ENCODE peak calls at places on chromosomes 6 and 20, in six cellular contexts. L, H, F, C, Z and Q are unnamed samples.

GRCh38 chr6:51300510-51300909 is 481.8 kb downstream of the TFAP2B start:
- DNase-seq in C (no peak), H (no peak), F (no peak), Z (no peak), L (no peak), Q (no peak)

GRCh38 chr20:59010321-59010994 is 3.4 kb upstream of the CTSZ start:
- DNase-seq in L (no peak), C (no peak), F (peak; percentile 48), Z (no peak), H (no peak), Q (no peak)

GRCh38 chr6:132190815-132191175 is 210.5 kb downstream of the MOXD1 start:
- DNase-seq in F (peak; percentile 23), Z (no peak), H (peak; percentile 79), C (no peak), L (peak; percentile 88), Q (no peak)

GRCh38 chr6:35391240-35391968 is 49.0 kb downstream of the PPARD start:
- DNase-seq in F (peak; percentile 97), L (peak; percentile 94), C (no peak), H (peak; percentile 79), Z (no peak), Q (no peak)

GRCh38 chr6:137111296-137112066 is 62.0 kb downstream of the IL22RA2 start:
- DNase-seq in Z (no peak), H (no peak), L (peak; percentile 42), F (no peak), C (no peak), Q (no peak)

GRCh38 chr20:57947421-57948176 is 237.8 kb upstream of the PMEPA1 start:
- DNase-seq in F (no peak), Z (no peak), H (peak; percentile 92), C (no peak), L (no peak), Q (no peak)

GRCh38 chr20:1391640-1392442 is 1.0 kb downstream of the FKBP1A start:
- DNase-seq in H (peak; percentile 58), F (peak; percentile 64), C (peak; percentile 39), Z (no peak), L (peak; percentile 37), Q (no peak)

GRCh38 chr6:5905431-5906339 is 101.0 kb downstream of the NRN1 start:
- DNase-seq in Z (no peak), C (peak; percentile 84), F (peak; percentile 84), H (peak; percentile 81), L (peak; percentile 79), Q (no peak)

GRCh38 chr6:1641391-1641790 is 31.7 kb downstream of the FOXC1 start:
- DNase-seq in C (no peak), H (no peak), Z (no peak), L (no peak), F (peak; percentile 81), Q (no peak)

GRCh38 chr20:22827916-22828315 is 207.2 kb upstream of the SSTR4 start:
- DNase-seq in C (no peak), F (peak; percentile 23), L (no peak), H (no peak), Z (no peak), Q (no peak)

GRCh38 chr6:134787261-134787871 is 162.5 kb downstream of the ALDH8A1 start:
- DNase-seq in F (peak; percentile 73), C (no peak), H (peak; percentile 87), L (peak; percentile 81), Z (no peak), Q (no peak)

GRCh38 chr6:13924949-13925881 is at the start of gene RNF182:
- DNase-seq in H (no peak), L (no peak), C (no peak), F (no peak), Z (no peak), Q (peak; percentile 4)

GRCh38 chr6:134721095-134721400 is 228.9 kb downstream of the ALDH8A1 start:
- DNase-seq in C (no peak), L (no peak), F (no peak), H (peak; percentile 40), Z (no peak), Q (no peak)

GRCh38 chr20:44033344-44033743 is 118.7 kb downstream of the TOX2 start:
- DNase-seq in F (no peak), Z (no peak), C (no peak), L (peak; percentile 15), H (peak; percentile 60), Q (no peak)